ENCODE peak calls at places on chromosomes 3 and 15, in six cellular contexts. K is substantia nigra, P is BE2C, N is uterus, X is hepatic stellate cell, L is osteocyte. Y is an unnamed sample.

GRCh38 chr3:116350119-116350733 is 95.1 kb downstream of the LSAMP start:
- DNase-seq in K (no peak), X (no peak), N (no peak), P (no peak), L (no peak), Y (no peak)

GRCh38 chr3:61967937-61968336 is 405.4 kb downstream of the FEZF2 start:
- DNase-seq in P (no peak), L (no peak), X (no peak), K (no peak), N (no peak), Y (no peak)

GRCh38 chr15:90413411-90414379 is 25.7 kb downstream of the IQGAP1 start:
- DNase-seq in N (no peak), L (no peak), X (no peak), K (no peak), P (no peak), Y (no peak)

GRCh38 chr15:86892774-86893449 is 813.2 kb downstream of the AGBL1 start:
- DNase-seq in L (no peak), P (no peak), K (no peak), X (no peak), N (no peak), Y (no peak)

GRCh38 chr15:100113351-100114075 is 228.3 kb downstream of the ADAMTS17 start:
- DNase-seq in K (no peak), X (peak; percentile 25), N (peak; percentile 56), P (no peak), L (no peak), Y (no peak)

GRCh38 chr3:53672987-53673386 is 173.2 kb downstream of the CHDH start:
- DNase-seq in P (no peak), L (no peak), N (peak; percentile 34), K (no peak), X (no peak), Y (no peak)

GRCh38 chr3:161413855-161414210 is 42.5 kb upstream of the SPTSSB start:
- DNase-seq in L (no peak), N (no peak), P (no peak), K (no peak), X (no peak), Y (no peak)

GRCh38 chr3:4507010-4507596 is 14.0 kb downstream of the ITPR1 start:
- DNase-seq in L (no peak), N (no peak), P (no peak), X (no peak), K (no peak), Y (no peak)

GRCh38 chr15:21269121-21269520 is 171.2 kb downstream of the POTEB3 start:
- DNase-seq in N (no peak), P (no peak), X (no peak), L (peak; percentile 88), K (no peak), Y (no peak)

GRCh38 chr3:110327870-110328269 is 743.7 kb upstream of the NECTIN3 start:
- DNase-seq in P (no peak), L (no peak), K (no peak), X (no peak), N (no peak), Y (no peak)

GRCh38 chr15:63041982-63042878 is at the start of gene TPM1:
- DNase-seq in L (peak; percentile 98), X (peak; percentile 94), N (peak; percentile 92), K (no peak), P (peak; percentile 87), Y (peak; percentile 44)

GRCh38 chr3:188126271-188126670 is 27.7 kb upstream of the LPP start:
- DNase-seq in N (no peak), X (no peak), P (no peak), K (no peak), L (no peak), Y (no peak)

GRCh38 chr3:126554560-126555525 is 3.9 kb downstream of the C3orf22 start:
- DNase-seq in K (no peak), L (peak; percentile 77), P (peak; percentile 3), X (no peak), N (peak; percentile 6), Y (peak; percentile 4)

GRCh38 chr15:65069179-65069578 is 1.4 kb upstream of the RASL12 start:
- DNase-seq in K (no peak), L (no peak), P (no peak), X (peak; percentile 77), N (peak; percentile 83), Y (no peak)

GRCh38 chr3:38565339-38566214 is 69.4 kb downstream of the EXOG start:
- DNase-seq in L (no peak), N (no peak), K (no peak), P (no peak), X (no peak), Y (no peak)

GRCh38 chr3:45236964-45237363 is 10.9 kb upstream of the TMEM158 start:
- DNase-seq in L (no peak), P (peak; percentile 22), X (no peak), K (no peak), N (no peak), Y (no peak)

GRCh38 chr3:5646030-5646368 is 458.5 kb downstream of the EDEM1 start:
- DNase-seq in X (no peak), L (no peak), P (no peak), K (no peak), N (no peak), Y (no peak)

GRCh38 chr3:61627768-61628185 is 66.4 kb downstream of the PTPRG start:
- DNase-seq in N (no peak), K (no peak), P (no peak), X (peak; percentile 43), L (no peak), Y (no peak)

GRCh38 chr3:175111036-175111435 is 251.9 kb downstream of the NAALADL2 start:
- DNase-seq in X (no peak), K (no peak), L (no peak), P (no peak), N (no peak), Y (no peak)

GRCh38 chr15:90266485-90266884 is 1.0 kb downstream of the NGRN start:
- DNase-seq in K (no peak), N (no peak), X (no peak), P (no peak), L (no peak), Y (no peak)

GRCh38 chr3:193857996-193858395 is 265.0 kb downstream of the OPA1 start:
- DNase-seq in N (no peak), L (no peak), P (no peak), K (no peak), X (no peak), Y (no peak)

GRCh38 chr3:193879864-193880242 is 256.1 kb upstream of the HES1 start:
- DNase-seq in P (no peak), L (no peak), N (no peak), X (no peak), K (no peak), Y (no peak)

GRCh38 chr15:50077242-50077641 is 41.8 kb downstream of the ATP8B4 start:
- DNase-seq in X (no peak), L (no peak), K (no peak), N (no peak), P (no peak), Y (no peak)

GRCh38 chr3:60523536-60523935 is 727.7 kb downstream of the FHIT start:
- DNase-seq in N (no peak), P (no peak), L (no peak), K (no peak), X (no peak), Y (no peak)

GRCh38 chr3:17552351-17552750 is 190.1 kb downstream of the TBC1D5 start:
- DNase-seq in N (no peak), K (no peak), P (no peak), L (no peak), X (no peak), Y (no peak)

GRCh38 chr15:45184562-45185041 is 3.2 kb downstream of the SHF start:
- DNase-seq in K (no peak), N (no peak), L (no peak), P (peak; percentile 51), X (no peak), Y (peak; percentile 59)

GRCh38 chr3:161273589-161274218 is 52.6 kb downstream of the NMD3 start:
- DNase-seq in K (no peak), X (no peak), L (no peak), P (peak; percentile 34), N (no peak), Y (no peak)

GRCh38 chr3:123113889-123114450 is 47.1 kb downstream of the PDIA5 start:
- DNase-seq in X (no peak), N (no peak), K (no peak), P (no peak), L (no peak), Y (no peak)

GRCh38 chr3:59978979-59979378 is 929.2 kb upstream of the CFAP20DC start:
- DNase-seq in N (no peak), L (no peak), X (no peak), K (no peak), P (no peak), Y (no peak)

GRCh38 chr3:73045391-73045790 is 16.1 kb upstream of the EBLN2 start:
- DNase-seq in L (no peak), N (no peak), X (no peak), P (no peak), K (no peak), Y (no peak)